ENCODE peak calls at places on chromosome 11, in eight cellular contexts. R is GM10248, Q is osteocyte, D is breast epithelium, B is mammary epithelial cell, H is left ventricle myocardium inferior, Z is AG09309, K is foreskin fibroblast. M is an unnamed sample.

GRCh38 chr11:1502971-1503707 is 16.6 kb upstream of the MOB2 start:
- DNase-seq in H (peak; percentile 52), K (no peak), D (peak; percentile 49), B (no peak), Z (no peak), R (no peak), Q (no peak), M (no peak)

GRCh38 chr11:113260096-113260425 is 54.3 kb upstream of the TTC12 start:
- DNase-seq in R (no peak), D (no peak), K (no peak), H (no peak), B (no peak), Q (no peak), Z (no peak), M (no peak)

GRCh38 chr11:94002226-94002625 is 18.9 kb upstream of the HEPHL1 start:
- DNase-seq in Z (no peak), B (peak; percentile 75), H (no peak), K (no peak), R (no peak), D (no peak), Q (no peak), M (peak; percentile 26)

GRCh38 chr11:13717331-13717730 is 48.9 kb downstream of the FAR1 start:
- DNase-seq in Z (peak; percentile 55), Q (no peak), R (no peak), H (no peak), D (no peak), B (peak; percentile 57), K (peak; percentile 47), M (no peak)

GRCh38 chr11:62133328-62134065 is 9.7 kb downstream of the INCENP start:
- DNase-seq in K (no peak), D (no peak), R (no peak), Q (no peak), Z (no peak), B (no peak), H (no peak), M (no peak)

GRCh38 chr11:61747389-61748285 is 4.8 kb upstream of the MYRF start:
- DNase-seq in R (peak; percentile 89), D (no peak), Q (peak; percentile 89), B (peak; percentile 31), K (no peak), H (peak; percentile 76), Z (no peak), M (peak; percentile 48)

GRCh38 chr11:19953342-19953741 is 206.9 kb downstream of the DBX1 start:
- DNase-seq in H (no peak), Z (no peak), D (no peak), Q (no peak), K (peak; percentile 35), B (peak; percentile 71), R (no peak), M (no peak)

GRCh38 chr11:76919467-76919866 is 58.7 kb downstream of the ACER3 start:
- DNase-seq in Z (no peak), R (no peak), H (no peak), D (no peak), K (no peak), B (no peak), Q (no peak), M (no peak)

GRCh38 chr11:119218141-119218878 is 12.2 kb downstream of the CBL start:
- DNase-seq in R (no peak), Q (no peak), D (no peak), Z (peak; percentile 80), B (peak; percentile 96), H (no peak), K (peak; percentile 95), M (peak; percentile 93)

GRCh38 chr11:2581931-2582435 is 117.8 kb downstream of the KCNQ1OT1 start:
- DNase-seq in H (peak; percentile 6), R (no peak), B (no peak), D (no peak), Q (peak; percentile 83), K (no peak), Z (no peak), M (no peak)

GRCh38 chr11:125370561-125371389 is 125.3 kb downstream of the FEZ1 start:
- DNase-seq in R (no peak), Z (no peak), H (no peak), Q (no peak), B (no peak), K (no peak), D (no peak), M (no peak)

GRCh38 chr11:69162505-69162904 is 6.8 kb downstream of the SMIM38 start:
- DNase-seq in R (no peak), D (no peak), Q (no peak), B (no peak), Z (no peak), H (no peak), K (no peak), M (no peak)

GRCh38 chr11:2517386-2518064 is 72.7 kb downstream of the KCNQ1 start:
- DNase-seq in K (no peak), D (peak; percentile 8), B (no peak), Z (no peak), R (no peak), H (peak; percentile 8), Q (peak; percentile 74), M (no peak)

GRCh38 chr11:1410366-1411291 is 20.9 kb downstream of the BRSK2 start:
- DNase-seq in D (no peak), B (no peak), Q (no peak), R (no peak), Z (no peak), K (no peak), H (no peak), M (no peak)

GRCh38 chr11:78802058-78802633 is 227.5 kb upstream of the NARS2 start:
- DNase-seq in K (no peak), B (no peak), Q (no peak), R (no peak), H (no peak), D (no peak), Z (no peak), M (no peak)

DNA sequence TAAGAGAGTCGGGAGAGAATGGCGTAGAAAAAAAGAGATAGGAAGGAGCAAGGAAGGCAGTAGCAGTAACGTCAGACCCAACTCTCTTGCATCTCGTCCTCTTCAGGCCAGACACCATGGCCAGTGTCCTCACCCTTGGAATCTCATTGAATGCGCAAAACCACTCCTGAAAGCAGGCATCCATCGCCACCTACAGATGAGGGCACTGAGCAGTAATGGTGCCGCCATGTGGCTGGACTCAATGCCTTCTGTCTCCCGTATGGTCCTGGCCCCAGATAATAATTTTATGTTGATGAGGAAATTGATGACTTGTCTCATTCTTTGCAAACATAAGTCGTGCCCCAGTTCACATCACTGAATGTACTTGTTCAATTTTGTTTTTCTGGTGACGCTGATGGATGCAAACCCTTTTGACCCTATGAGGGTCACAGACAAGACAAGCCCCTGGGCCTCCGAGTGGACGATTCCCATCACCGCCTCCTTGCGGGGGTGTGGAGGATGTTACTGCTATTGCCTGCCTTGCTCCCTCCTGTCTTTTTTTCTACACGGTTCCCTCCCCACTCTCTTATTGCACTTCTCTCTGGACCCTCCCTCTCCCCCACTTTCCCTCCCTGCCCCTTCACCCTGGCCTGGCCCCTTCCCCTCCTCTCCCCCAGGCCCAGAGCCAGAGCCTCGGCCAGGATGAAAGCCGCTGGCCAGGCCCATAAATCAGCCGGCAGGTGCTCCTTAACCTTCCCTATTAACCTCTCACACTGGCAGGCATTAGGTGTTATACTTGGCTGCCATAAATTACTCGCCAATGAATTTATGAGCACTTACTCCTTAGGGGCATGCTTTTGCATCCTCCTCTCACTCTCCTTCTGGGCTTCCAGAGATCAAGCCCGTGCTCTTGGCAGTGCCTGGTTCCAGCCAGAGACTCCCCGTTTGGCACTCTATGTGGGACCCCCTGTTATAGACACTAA is 18.1 kb upstream of the ALX4 start:
- DNase-seq in H (no peak), D (no peak), R (no peak), Z (no peak), Q (no peak), B (no peak), K (no peak), M (no peak)
- TF ChIP-seq CTCF in H (no peak), D (no peak), R (no peak), Z (peak; percentile 30), Q (peak; percentile 6), B (no peak), K (peak; percentile 2), M (no peak)

GRCh38 chr11:65859134-65859811 is 960 bp upstream of the MUS81 start:
- DNase-seq in D (peak; percentile 100), R (peak; percentile 95), Q (peak; percentile 98), H (peak; percentile 100), B (peak; percentile 93), Z (peak; percentile 83), K (peak; percentile 98), M (peak; percentile 93)
- TF ChIP-seq CTCF in D (no peak), R (peak; percentile 6), Q (peak; percentile 12), H (peak; percentile 27), B (no peak), Z (no peak), K (peak; percentile 4), M (no peak)

DNA sequence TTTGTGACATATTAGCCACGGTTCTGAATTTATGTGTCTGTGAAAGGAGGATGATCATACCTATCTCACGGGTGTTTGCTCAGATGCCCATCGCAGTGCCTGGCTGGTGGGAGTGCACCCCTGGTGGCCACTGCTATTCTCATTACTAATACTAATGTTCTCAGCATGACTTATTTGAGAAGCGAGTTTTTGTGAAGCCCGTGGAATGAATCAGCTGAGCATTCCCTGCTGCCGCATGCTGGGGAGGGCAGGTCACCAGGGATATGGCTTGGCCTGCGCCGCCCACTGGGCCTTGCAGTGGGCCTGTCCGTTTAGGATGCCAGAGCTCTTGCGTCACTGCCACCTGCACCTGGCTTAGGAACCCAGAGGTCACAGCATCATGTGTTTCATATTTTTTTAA is 16.8 kb downstream of the CTTN start:
- DNase-seq in B (peak; percentile 20), H (no peak), Z (no peak), R (no peak), K (peak; percentile 91), D (no peak), Q (no peak), M (no peak)
- TF ChIP-seq CTCF in B (peak; percentile 19), H (peak; percentile 11), Z (peak; percentile 53), R (no peak), K (peak; percentile 65), D (no peak), Q (peak; percentile 53), M (no peak)

DNA sequence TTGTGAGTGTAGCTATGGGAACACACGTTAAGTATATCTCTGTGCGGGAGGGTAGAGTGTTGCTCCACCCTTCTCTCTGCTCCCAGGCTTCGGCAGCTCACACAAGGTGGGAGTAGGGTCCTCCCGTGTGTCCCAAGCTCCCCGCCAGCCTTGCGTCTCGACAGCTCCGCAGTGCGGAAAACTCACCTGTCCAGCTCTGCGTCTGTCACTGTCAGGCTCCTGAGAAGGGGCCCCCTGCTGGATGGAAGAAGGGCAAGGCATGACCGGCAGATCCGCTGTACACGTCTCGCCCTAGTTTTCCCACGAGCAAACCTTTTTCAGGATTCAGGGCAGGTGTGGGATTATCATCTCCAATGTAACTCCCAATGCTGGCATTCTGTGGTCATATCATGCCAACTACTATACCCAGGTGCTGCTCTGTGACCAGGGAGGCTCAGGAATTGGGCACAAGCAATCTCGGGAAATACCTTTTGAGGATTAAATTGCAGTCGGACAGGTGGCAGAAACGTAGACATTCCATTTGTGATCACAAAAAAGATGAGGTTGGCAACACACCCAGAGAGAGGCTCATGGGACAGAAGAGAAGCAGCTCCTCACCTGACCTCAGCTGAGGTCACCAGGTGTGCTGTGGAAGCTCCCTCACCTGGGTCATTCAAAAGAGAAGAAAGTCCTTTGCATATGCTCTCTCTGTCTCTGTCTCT is 314.0 kb upstream of the B3GAT1 start:
- DNase-seq in Z (no peak), R (no peak), K (no peak), Q (no peak), B (no peak), D (no peak), H (no peak), M (peak; percentile 49)
- TF ChIP-seq CTCF in Z (no peak), R (no peak), K (no peak), Q (no peak), B (no peak), D (no peak), H (no peak), M (no peak)

M was measured in RWPE1.